ENCODE peak calls at places on chromosome X, in nine cellular contexts. One of them, this sample, is unnamed.
A peak's percentile ranks its signal among the peaks of the same experiment; 100 is the strongest.

GRCh38 chrX:20263474-20263873 is 3.2 kb downstream of the RPS6KA3 start:
- DNase-seq in activated B cell treated with CpG ODN at 0.5 μM for 24 hours: no peak
- DNase-seq in GM12891: no peak
- DNase-seq in CD8-positive, alpha-beta memory T cell: peak; percentile 32
- DNase-seq in HTR-8/SVneo: no peak
- DNase-seq in activated CD4-positive, alpha-beta T cell treated with anti-CD3 and anti-CD28 coated beads, Interleukin-2, amount 50 U/mL, for 1 hour: no peak
- DNase-seq in astrocyte: peak; percentile 51
- DNase-seq in AG04450: no peak
- DNase-seq in EH: peak; percentile 67
- DNase-seq in this sample: no peak

GRCh38 chrX:11196476-11196875 is 85.3 kb downstream of the HCCS start:
- DNase-seq in activated B cell treated with CpG ODN at 0.5 μM for 24 hours: no peak
- DNase-seq in GM12891: no peak
- DNase-seq in CD8-positive, alpha-beta memory T cell: no peak
- DNase-seq in HTR-8/SVneo: no peak
- DNase-seq in activated CD4-positive, alpha-beta T cell treated with anti-CD3 and anti-CD28 coated beads, Interleukin-2, amount 50 U/mL, for 1 hour: no peak
- DNase-seq in astrocyte: peak; percentile 1
- DNase-seq in AG04450: no peak
- DNase-seq in EH: peak; percentile 34
- DNase-seq in this sample: no peak

GRCh38 chrX:106874075-106874474 is 29.1 kb downstream of the RIPPLY1 start:
- DNase-seq in activated B cell treated with CpG ODN at 0.5 μM for 24 hours: no peak
- DNase-seq in GM12891: no peak
- DNase-seq in CD8-positive, alpha-beta memory T cell: no peak
- DNase-seq in HTR-8/SVneo: no peak
- DNase-seq in activated CD4-positive, alpha-beta T cell treated with anti-CD3 and anti-CD28 coated beads, Interleukin-2, amount 50 U/mL, for 1 hour: no peak
- DNase-seq in astrocyte: peak; percentile 14
- DNase-seq in AG04450: no peak
- DNase-seq in EH: peak; percentile 31
- DNase-seq in this sample: no peak

GRCh38 chrX:74420194-74421035 is 878 bp upstream of the SLC16A2 start:
- DNase-seq in activated B cell treated with CpG ODN at 0.5 μM for 24 hours: no peak
- DNase-seq in GM12891: no peak
- DNase-seq in CD8-positive, alpha-beta memory T cell: peak; percentile 38
- DNase-seq in HTR-8/SVneo: peak; percentile 71
- DNase-seq in activated CD4-positive, alpha-beta T cell treated with anti-CD3 and anti-CD28 coated beads, Interleukin-2, amount 50 U/mL, for 1 hour: no peak
- DNase-seq in astrocyte: peak; percentile 54
- DNase-seq in AG04450: peak; percentile 16
- DNase-seq in EH: peak; percentile 72
- DNase-seq in this sample: no peak

GRCh38 chrX:47828984-47829383 is 7.7 kb upstream of the ZNF81 start:
- DNase-seq in activated B cell treated with CpG ODN at 0.5 μM for 24 hours: no peak
- DNase-seq in GM12891: no peak
- DNase-seq in CD8-positive, alpha-beta memory T cell: no peak
- DNase-seq in HTR-8/SVneo: no peak
- DNase-seq in activated CD4-positive, alpha-beta T cell treated with anti-CD3 and anti-CD28 coated beads, Interleukin-2, amount 50 U/mL, for 1 hour: no peak
- DNase-seq in astrocyte: no peak
- DNase-seq in AG04450: no peak
- DNase-seq in EH: no peak
- DNase-seq in this sample: no peak

GRCh38 chrX:8841911-8842310 is 40.7 kb upstream of the FAM9A start:
- DNase-seq in activated B cell treated with CpG ODN at 0.5 μM for 24 hours: no peak
- DNase-seq in GM12891: no peak
- DNase-seq in CD8-positive, alpha-beta memory T cell: no peak
- DNase-seq in HTR-8/SVneo: no peak
- DNase-seq in activated CD4-positive, alpha-beta T cell treated with anti-CD3 and anti-CD28 coated beads, Interleukin-2, amount 50 U/mL, for 1 hour: no peak
- DNase-seq in astrocyte: peak; percentile 72
- DNase-seq in AG04450: no peak
- DNase-seq in EH: no peak
- DNase-seq in this sample: no peak

GRCh38 chrX:3815896-3816664 is 102.6 kb upstream of the PRKX start:
- DNase-seq in activated B cell treated with CpG ODN at 0.5 μM for 24 hours: peak; percentile 23
- DNase-seq in GM12891: peak; percentile 6
- DNase-seq in CD8-positive, alpha-beta memory T cell: peak; percentile 53
- DNase-seq in HTR-8/SVneo: peak; percentile 24
- DNase-seq in activated CD4-positive, alpha-beta T cell treated with anti-CD3 and anti-CD28 coated beads, Interleukin-2, amount 50 U/mL, for 1 hour: peak; percentile 17
- DNase-seq in astrocyte: peak; percentile 13
- DNase-seq in AG04450: no peak
- DNase-seq in EH: peak; percentile 53
- DNase-seq in this sample: peak; percentile 70

GRCh38 chrX:2766921-2767320 is 15.1 kb downstream of the XG start:
- DNase-seq in activated B cell treated with CpG ODN at 0.5 μM for 24 hours: no peak
- DNase-seq in GM12891: no peak
- DNase-seq in CD8-positive, alpha-beta memory T cell: no peak
- DNase-seq in HTR-8/SVneo: no peak
- DNase-seq in activated CD4-positive, alpha-beta T cell treated with anti-CD3 and anti-CD28 coated beads, Interleukin-2, amount 50 U/mL, for 1 hour: no peak
- DNase-seq in astrocyte: no peak
- DNase-seq in AG04450: no peak
- DNase-seq in EH: no peak
- DNase-seq in this sample: no peak

GRCh38 chrX:19560611-19561010 is 45.3 kb upstream of the MAP3K15 start:
- DNase-seq in activated B cell treated with CpG ODN at 0.5 μM for 24 hours: no peak
- DNase-seq in GM12891: no peak
- DNase-seq in CD8-positive, alpha-beta memory T cell: no peak
- DNase-seq in HTR-8/SVneo: no peak
- DNase-seq in activated CD4-positive, alpha-beta T cell treated with anti-CD3 and anti-CD28 coated beads, Interleukin-2, amount 50 U/mL, for 1 hour: no peak
- DNase-seq in astrocyte: peak; percentile 8
- DNase-seq in AG04450: no peak
- DNase-seq in EH: no peak
- DNase-seq in this sample: no peak

GRCh38 chrX:109601458-109601857 is 23.5 kb downstream of the KCNE5 start:
- DNase-seq in activated B cell treated with CpG ODN at 0.5 μM for 24 hours: no peak
- DNase-seq in GM12891: no peak
- DNase-seq in CD8-positive, alpha-beta memory T cell: no peak
- DNase-seq in HTR-8/SVneo: no peak
- DNase-seq in activated CD4-positive, alpha-beta T cell treated with anti-CD3 and anti-CD28 coated beads, Interleukin-2, amount 50 U/mL, for 1 hour: no peak
- DNase-seq in astrocyte: no peak
- DNase-seq in AG04450: no peak
- DNase-seq in EH: no peak
- DNase-seq in this sample: no peak

GRCh38 chrX:150730719-150731118 is 37.5 kb downstream of the MTMR1 start:
- DNase-seq in activated B cell treated with CpG ODN at 0.5 μM for 24 hours: no peak
- DNase-seq in GM12891: no peak
- DNase-seq in CD8-positive, alpha-beta memory T cell: no peak
- DNase-seq in HTR-8/SVneo: no peak
- DNase-seq in activated CD4-positive, alpha-beta T cell treated with anti-CD3 and anti-CD28 coated beads, Interleukin-2, amount 50 U/mL, for 1 hour: no peak
- DNase-seq in astrocyte: peak; percentile 51
- DNase-seq in AG04450: no peak
- DNase-seq in EH: peak; percentile 72
- DNase-seq in this sample: no peak

GRCh38 chrX:68978211-68978780 is 149.5 kb downstream of the EFNB1 start:
- DNase-seq in activated B cell treated with CpG ODN at 0.5 μM for 24 hours: no peak
- DNase-seq in GM12891: no peak
- DNase-seq in CD8-positive, alpha-beta memory T cell: no peak
- DNase-seq in HTR-8/SVneo: peak; percentile 10
- DNase-seq in activated CD4-positive, alpha-beta T cell treated with anti-CD3 and anti-CD28 coated beads, Interleukin-2, amount 50 U/mL, for 1 hour: no peak
- DNase-seq in astrocyte: peak; percentile 72
- DNase-seq in AG04450: peak; percentile 36
- DNase-seq in EH: peak; percentile 49
- DNase-seq in this sample: no peak

GRCh38 chrX:109635151-109635550 is 10.2 kb upstream of the KCNE5 start:
- DNase-seq in activated B cell treated with CpG ODN at 0.5 μM for 24 hours: no peak
- DNase-seq in GM12891: no peak
- DNase-seq in CD8-positive, alpha-beta memory T cell: no peak
- DNase-seq in HTR-8/SVneo: peak; percentile 0
- DNase-seq in activated CD4-positive, alpha-beta T cell treated with anti-CD3 and anti-CD28 coated beads, Interleukin-2, amount 50 U/mL, for 1 hour: no peak
- DNase-seq in astrocyte: no peak
- DNase-seq in AG04450: no peak
- DNase-seq in EH: peak; percentile 19
- DNase-seq in this sample: no peak

GRCh38 chrX:108036298-108036973 is 8.4 kb upstream of the VSIG1 start:
- DNase-seq in activated B cell treated with CpG ODN at 0.5 μM for 24 hours: no peak
- DNase-seq in GM12891: no peak
- DNase-seq in CD8-positive, alpha-beta memory T cell: no peak
- DNase-seq in HTR-8/SVneo: peak; percentile 5
- DNase-seq in activated CD4-positive, alpha-beta T cell treated with anti-CD3 and anti-CD28 coated beads, Interleukin-2, amount 50 U/mL, for 1 hour: no peak
- DNase-seq in astrocyte: peak; percentile 80
- DNase-seq in AG04450: peak; percentile 69
- DNase-seq in EH: peak; percentile 6
- DNase-seq in this sample: no peak

GRCh38 chrX:148417934-148418333 is 82.5 kb upstream of the AFF2 start:
- DNase-seq in activated B cell treated with CpG ODN at 0.5 μM for 24 hours: no peak
- DNase-seq in GM12891: no peak
- DNase-seq in CD8-positive, alpha-beta memory T cell: no peak
- DNase-seq in HTR-8/SVneo: no peak
- DNase-seq in activated CD4-positive, alpha-beta T cell treated with anti-CD3 and anti-CD28 coated beads, Interleukin-2, amount 50 U/mL, for 1 hour: no peak
- DNase-seq in astrocyte: peak; percentile 51
- DNase-seq in AG04450: no peak
- DNase-seq in EH: no peak
- DNase-seq in this sample: no peak

GRCh38 chrX:150872773-150873336 is 25.6 kb downstream of the CD99L2 start:
- DNase-seq in activated B cell treated with CpG ODN at 0.5 μM for 24 hours: no peak
- DNase-seq in GM12891: no peak
- DNase-seq in CD8-positive, alpha-beta memory T cell: no peak
- DNase-seq in HTR-8/SVneo: no peak
- DNase-seq in activated CD4-positive, alpha-beta T cell treated with anti-CD3 and anti-CD28 coated beads, Interleukin-2, amount 50 U/mL, for 1 hour: no peak
- DNase-seq in astrocyte: no peak
- DNase-seq in AG04450: no peak
- DNase-seq in EH: no peak
- DNase-seq in this sample: no peak

GRCh38 chrX:102712967-102713677 is 874 bp downstream of the GPRASP2 start:
- DNase-seq in activated B cell treated with CpG ODN at 0.5 μM for 24 hours: no peak
- DNase-seq in GM12891: no peak
- DNase-seq in CD8-positive, alpha-beta memory T cell: peak; percentile 25
- DNase-seq in HTR-8/SVneo: no peak
- DNase-seq in activated CD4-positive, alpha-beta T cell treated with anti-CD3 and anti-CD28 coated beads, Interleukin-2, amount 50 U/mL, for 1 hour: no peak
- DNase-seq in astrocyte: peak; percentile 36
- DNase-seq in AG04450: no peak
- DNase-seq in EH: peak; percentile 53
- DNase-seq in this sample: no peak

GRCh38 chrX:9997524-9997923 is 30.4 kb downstream of the CLDN34 start:
- DNase-seq in activated B cell treated with CpG ODN at 0.5 μM for 24 hours: no peak
- DNase-seq in GM12891: no peak
- DNase-seq in CD8-positive, alpha-beta memory T cell: no peak
- DNase-seq in HTR-8/SVneo: no peak
- DNase-seq in activated CD4-positive, alpha-beta T cell treated with anti-CD3 and anti-CD28 coated beads, Interleukin-2, amount 50 U/mL, for 1 hour: peak; percentile 10
- DNase-seq in astrocyte: no peak
- DNase-seq in AG04450: no peak
- DNase-seq in EH: no peak
- DNase-seq in this sample: peak; percentile 61

GRCh38 chrX:2261838-2262678 is 238.7 kb downstream of the DHRSX start:
- DNase-seq in activated B cell treated with CpG ODN at 0.5 μM for 24 hours: no peak
- DNase-seq in GM12891: no peak
- DNase-seq in CD8-positive, alpha-beta memory T cell: no peak
- DNase-seq in HTR-8/SVneo: no peak
- DNase-seq in activated CD4-positive, alpha-beta T cell treated with anti-CD3 and anti-CD28 coated beads, Interleukin-2, amount 50 U/mL, for 1 hour: no peak
- DNase-seq in astrocyte: peak; percentile 10
- DNase-seq in AG04450: no peak
- DNase-seq in EH: no peak
- DNase-seq in this sample: no peak

GRCh38 chrX:72254835-72255234 is 16.0 kb upstream of the ERCC6L start:
- DNase-seq in activated B cell treated with CpG ODN at 0.5 μM for 24 hours: no peak
- DNase-seq in GM12891: no peak
- DNase-seq in CD8-positive, alpha-beta memory T cell: no peak
- DNase-seq in HTR-8/SVneo: no peak
- DNase-seq in activated CD4-positive, alpha-beta T cell treated with anti-CD3 and anti-CD28 coated beads, Interleukin-2, amount 50 U/mL, for 1 hour: no peak
- DNase-seq in astrocyte: no peak
- DNase-seq in AG04450: no peak
- DNase-seq in EH: no peak
- DNase-seq in this sample: no peak

GRCh38 chrX:120743266-120743665 is 113.4 kb upstream of the C1GALT1C1 start:
- DNase-seq in activated B cell treated with CpG ODN at 0.5 μM for 24 hours: no peak
- DNase-seq in GM12891: no peak
- DNase-seq in CD8-positive, alpha-beta memory T cell: no peak
- DNase-seq in HTR-8/SVneo: no peak
- DNase-seq in activated CD4-positive, alpha-beta T cell treated with anti-CD3 and anti-CD28 coated beads, Interleukin-2, amount 50 U/mL, for 1 hour: no peak
- DNase-seq in astrocyte: no peak
- DNase-seq in AG04450: no peak
- DNase-seq in EH: no peak
- DNase-seq in this sample: no peak

GRCh38 chrX:18290200-18290599 is 64.3 kb downstream of the SCML2 start:
- DNase-seq in activated B cell treated with CpG ODN at 0.5 μM for 24 hours: no peak
- DNase-seq in GM12891: no peak
- DNase-seq in CD8-positive, alpha-beta memory T cell: no peak
- DNase-seq in HTR-8/SVneo: no peak
- DNase-seq in activated CD4-positive, alpha-beta T cell treated with anti-CD3 and anti-CD28 coated beads, Interleukin-2, amount 50 U/mL, for 1 hour: no peak
- DNase-seq in astrocyte: no peak
- DNase-seq in AG04450: no peak
- DNase-seq in EH: no peak
- DNase-seq in this sample: no peak

GRCh38 chrX:49043987-49044281 is 777 bp upstream of the TFE3 start:
- DNase-seq in activated B cell treated with CpG ODN at 0.5 μM for 24 hours: no peak
- DNase-seq in GM12891: no peak
- DNase-seq in CD8-positive, alpha-beta memory T cell: no peak
- DNase-seq in HTR-8/SVneo: no peak
- DNase-seq in activated CD4-positive, alpha-beta T cell treated with anti-CD3 and anti-CD28 coated beads, Interleukin-2, amount 50 U/mL, for 1 hour: no peak
- DNase-seq in astrocyte: no peak
- DNase-seq in AG04450: no peak
- DNase-seq in EH: no peak
- DNase-seq in this sample: no peak

GRCh38 chrX:153492153-153492454 is 2.7 kb upstream of the BGN start:
- DNase-seq in activated B cell treated with CpG ODN at 0.5 μM for 24 hours: no peak
- DNase-seq in GM12891: no peak
- DNase-seq in CD8-positive, alpha-beta memory T cell: no peak
- DNase-seq in HTR-8/SVneo: no peak
- DNase-seq in activated CD4-positive, alpha-beta T cell treated with anti-CD3 and anti-CD28 coated beads, Interleukin-2, amount 50 U/mL, for 1 hour: no peak
- DNase-seq in astrocyte: no peak
- DNase-seq in AG04450: no peak
- DNase-seq in EH: no peak
- DNase-seq in this sample: no peak

GRCh38 chrX:139692506-139692849 is 15.5 kb downstream of the MCF2 start:
- DNase-seq in activated B cell treated with CpG ODN at 0.5 μM for 24 hours: no peak
- DNase-seq in GM12891: no peak
- DNase-seq in CD8-positive, alpha-beta memory T cell: no peak
- DNase-seq in HTR-8/SVneo: no peak
- DNase-seq in activated CD4-positive, alpha-beta T cell treated with anti-CD3 and anti-CD28 coated beads, Interleukin-2, amount 50 U/mL, for 1 hour: no peak
- DNase-seq in astrocyte: no peak
- DNase-seq in AG04450: no peak
- DNase-seq in EH: no peak
- DNase-seq in this sample: no peak